ENCODE peak calls at places on chromosomes 11 and 22, in ten cellular contexts. L is fibroblast of the aortic adventitia; G is frontal cortex; O is midbrain; R is NCI-H1105 treated with DMSO at 0.1 percent for 48 hours; V is endothelial cell; Z is neuronal stem cell; A is activated naive CD4-positive, alpha-beta T cell; I is amniotic stem cell; C is type B pancreatic cell. Q is an unnamed sample.

GRCh38 chr11:108466405-108466804 is 924 bp downstream of the C11orf65 start:
- DNase-seq in A (no peak), R (no peak), G (no peak), V (no peak), C (no peak), O (no peak), I (no peak), L (no peak), Z (no peak), Q (no peak)

GRCh38 chr11:66958956-66959274 is 732 bp upstream of the PC start:
- DNase-seq in L (no peak), R (no peak), C (no peak), G (peak; percentile 30), A (no peak), O (no peak), I (no peak), Z (no peak), V (no peak), Q (no peak)

GRCh38 chr22:50626856-50627451 is 998 bp downstream of the ARSA start:
- DNase-seq in A (no peak), O (no peak), C (peak; percentile 69), V (no peak), G (no peak), Z (no peak), L (no peak), I (no peak), R (no peak), Q (no peak)

GRCh38 chr11:47523491-47524199 is 29.3 kb downstream of the CELF1 start:
- DNase-seq in I (peak; percentile 54), R (no peak), A (peak; percentile 24), Z (no peak), O (peak; percentile 38), L (peak; percentile 78), V (no peak), C (no peak), G (peak; percentile 64), Q (peak; percentile 80)

GRCh38 chr22:33851240-33851639 is 69.0 kb downstream of the LARGE1 start:
- DNase-seq in L (no peak), Z (no peak), G (no peak), A (no peak), C (no peak), V (no peak), R (no peak), I (no peak), O (no peak), Q (no peak)

GRCh38 chr11:80816454-80816847 is 1375.6 kb upstream of the TENM4 start:
- DNase-seq in C (no peak), A (no peak), R (no peak), I (no peak), V (no peak), G (no peak), Z (no peak), L (no peak), O (no peak), Q (no peak)

GRCh38 chr11:44582641-44583352 is 17.3 kb downstream of the CD82 start:
- DNase-seq in C (no peak), A (no peak), L (no peak), V (no peak), I (no peak), O (no peak), Z (no peak), R (no peak), G (no peak), Q (no peak)

GRCh38 chr22:40791241-40791640 is 27.9 kb downstream of the SLC25A17 start:
- DNase-seq in O (no peak), I (no peak), V (no peak), A (no peak), L (peak; percentile 16), G (no peak), R (no peak), Z (no peak), C (no peak), Q (no peak)

GRCh38 chr11:22659783-22660182 is 6.6 kb upstream of the GAS2 start:
- DNase-seq in I (no peak), R (no peak), C (no peak), O (no peak), G (no peak), V (no peak), Z (no peak), L (no peak), A (no peak), Q (no peak)

GRCh38 chr11:1817511-1817910 is 17.3 kb upstream of the SYT8 start:
- DNase-seq in L (no peak), C (no peak), A (no peak), R (no peak), I (no peak), V (no peak), Z (no peak), G (no peak), O (no peak), Q (no peak)

GRCh38 chr11:2794419-2794795 is 91.2 kb downstream of the CDKN1C start:
- DNase-seq in G (no peak), L (no peak), C (peak; percentile 58), A (no peak), I (no peak), V (no peak), Z (no peak), O (no peak), R (no peak), Q (no peak)

GRCh38 chr11:3609416-3610265 is 32.2 kb downstream of the ART5 start:
- DNase-seq in G (no peak), O (peak; percentile 11), Z (peak; percentile 54), C (no peak), I (peak; percentile 7), L (peak; percentile 55), V (peak; percentile 50), R (peak; percentile 9), A (no peak), Q (peak; percentile 72)

GRCh38 chr22:33922268-33922667 is 2.0 kb upstream of the LARGE1 start:
- DNase-seq in Z (no peak), G (no peak), O (peak; percentile 31), A (no peak), R (peak; percentile 53), C (peak; percentile 77), L (peak; percentile 34), V (peak; percentile 43), I (no peak), Q (peak; percentile 40)

GRCh38 chr11:120168960-120169681 is 31.2 kb upstream of the TRIM29 start:
- DNase-seq in G (peak; percentile 82), V (peak; percentile 93), L (peak; percentile 48), Z (peak; percentile 81), I (no peak), C (peak; percentile 91), R (peak; percentile 74), A (peak; percentile 40), O (peak; percentile 58), Q (peak; percentile 95)

GRCh38 chr22:39232246-39232645 is 12.5 kb downstream of the PDGFB start:
- DNase-seq in C (no peak), O (no peak), Z (no peak), A (no peak), V (no peak), I (no peak), G (no peak), R (no peak), L (no peak), Q (no peak)

GRCh38 chr11:108933630-108934029 is 268.8 kb downstream of the DDX10 start:
- DNase-seq in Z (no peak), C (no peak), G (no peak), O (no peak), L (peak; percentile 68), I (no peak), R (no peak), V (no peak), A (no peak), Q (peak; percentile 16)

GRCh38 chr11:129458278-129458677 is 82.6 kb downstream of the BARX2 start:
- DNase-seq in L (no peak), O (no peak), Z (no peak), I (no peak), A (no peak), V (no peak), C (no peak), R (no peak), G (no peak), Q (no peak)

GRCh38 chr11:74330065-74330858 is 18.8 kb upstream of the P4HA3 start:
- DNase-seq in A (no peak), Z (no peak), R (no peak), L (peak; percentile 47), C (no peak), O (no peak), V (no peak), G (no peak), I (no peak), Q (peak; percentile 42)

GRCh38 chr11:73570415-73571114 is 27.3 kb downstream of the FAM168A start:
- DNase-seq in G (no peak), Z (no peak), C (no peak), O (no peak), V (no peak), A (no peak), I (peak; percentile 27), L (peak; percentile 67), R (peak; percentile 18), Q (no peak)

GRCh38 chr22:35305525-35306070 is 5.9 kb downstream of the TOM1 start:
- DNase-seq in I (no peak), R (no peak), A (no peak), Z (no peak), V (no peak), C (peak; percentile 40), G (no peak), L (no peak), O (no peak), Q (no peak)

GRCh38 chr22:47586038-47586437 is 823.6 kb downstream of the TBC1D22A start:
- DNase-seq in R (no peak), A (no peak), V (no peak), Z (no peak), C (no peak), G (no peak), I (no peak), L (no peak), O (no peak), Q (no peak)

GRCh38 chr11:2742201-2742600 is 42.4 kb upstream of the KCNQ1OT1 start:
- DNase-seq in C (no peak), R (no peak), A (no peak), V (no peak), O (no peak), I (no peak), L (no peak), G (no peak), Z (no peak), Q (no peak)

GRCh38 chr11:133955091-133955846 is 1.5 kb downstream of the IGSF9B start:
- DNase-seq in G (no peak), R (peak; percentile 72), A (peak; percentile 22), V (no peak), C (no peak), Z (no peak), I (no peak), O (no peak), L (no peak), Q (no peak)

GRCh38 chr11:80937831-80938230 is 1497.0 kb upstream of the TENM4 start:
- DNase-seq in C (no peak), L (no peak), Z (no peak), I (no peak), R (no peak), G (no peak), O (no peak), A (no peak), V (no peak), Q (no peak)

GRCh38 chr22:39409630-39410029 is 10.1 kb downstream of the TAB1 start:
- DNase-seq in A (no peak), O (peak; percentile 19), Z (no peak), I (no peak), R (no peak), V (no peak), G (no peak), C (no peak), L (no peak), Q (no peak)

GRCh38 chr11:69599502-69599901 is 41.5 kb upstream of the CCND1 start:
- DNase-seq in V (no peak), G (no peak), A (no peak), O (no peak), I (no peak), R (no peak), C (no peak), Z (no peak), L (peak; percentile 23), Q (no peak)

GRCh38 chr22:23789638-23790037 is 2.9 kb downstream of the SMARCB1 start:
- DNase-seq in L (no peak), O (peak; percentile 9), A (no peak), R (no peak), V (no peak), Z (no peak), C (no peak), I (no peak), G (no peak), Q (no peak)

GRCh38 chr11:128862421-128862820 is 4.7 kb downstream of the KCNJ1 start:
- DNase-seq in R (no peak), G (no peak), C (no peak), L (no peak), O (no peak), V (no peak), Z (no peak), I (no peak), A (no peak), Q (no peak)